ENCODE peak calls at places on chromosomes 16 and 17, in ten cellular contexts. E is AG10803, Q is GM13977, F is adrenal gland, P is progenitor cell of endocrine pancreas, G is Caco-2, X is stomach, U is epithelial cell of proximal tubule, K is HFF-Myc, M is psoas muscle. O is an unnamed sample.

GRCh38 chr16:67441907-67442306 is 11.0 kb downstream of the HSD11B2 start:
- DNase-seq in E (no peak), P (no peak), K (no peak), X (peak), F (no peak), M (no peak), U (no peak), Q (no peak), G (no peak), O (no peak)

GRCh38 chr17:62703776-62704380 is 76.4 kb downstream of the MRC2 start:
- DNase-seq in F (peak), U (no peak), Q (peak), P (peak), G (peak), E (peak), X (peak), K (no peak), M (peak), O (peak)

GRCh38 chr17:31489295-31490018 is 98.0 kb downstream of the RAB11FIP4 start:
- DNase-seq in F (no peak), U (no peak), X (peak), M (no peak), P (peak), Q (no peak), K (no peak), G (peak), E (no peak), O (no peak)

GRCh38 chr16:28538733-28539596 is at the start of gene NUPR1:
- DNase-seq in E (peak), P (no peak), K (peak), G (no peak), U (peak), F (peak), M (peak), Q (no peak), X (peak), O (peak)

GRCh38 chr17:76009969-76010661 is 9.5 kb downstream of the CDK3 start:
- DNase-seq in M (no peak), P (no peak), F (no peak), U (no peak), Q (no peak), G (no peak), X (no peak), K (no peak), E (no peak), O (no peak)

GRCh38 chr17:77449908-77450741 is 309.4 kb downstream of the SEC14L1 start:
- DNase-seq in E (peak), F (peak), X (peak), M (peak), K (no peak), U (no peak), G (peak), P (no peak), Q (no peak), O (peak)

GRCh38 chr16:77433146-77433545 is 1.7 kb downstream of the ADAMTS18 start:
- DNase-seq in E (no peak), P (no peak), G (no peak), K (no peak), U (no peak), Q (no peak), M (no peak), F (no peak), X (no peak), O (no peak)

GRCh38 chr17:80603380-80603779 is 58.7 kb downstream of the RPTOR start:
- DNase-seq in U (no peak), P (no peak), M (no peak), E (no peak), G (no peak), K (no peak), F (no peak), Q (no peak), X (no peak), O (no peak)

GRCh38 chr16:47475786-47476185 is 14.7 kb downstream of the PHKB start:
- DNase-seq in K (no peak), U (no peak), E (peak), Q (no peak), F (peak), G (no peak), M (no peak), X (no peak), P (no peak), O (peak)

GRCh38 chr16:88539652-88540345 is 30.4 kb upstream of the ZC3H18 start:
- DNase-seq in K (no peak), P (no peak), U (no peak), Q (no peak), E (no peak), F (no peak), G (no peak), M (no peak), X (no peak), O (no peak)

GRCh38 chr17:69082696-69083095 is 22.0 kb upstream of the ABCA9 start:
- DNase-seq in Q (no peak), M (no peak), K (no peak), E (no peak), X (no peak), U (no peak), G (no peak), F (no peak), P (no peak), O (no peak)

GRCh38 chr16:46883353-46883689 is 841 bp upstream of the GPT2 start:
- DNase-seq in X (no peak), M (no peak), K (no peak), G (no peak), P (no peak), F (no peak), Q (no peak), U (no peak), E (no peak), O (no peak)

GRCh38 chr16:20073203-20074088 is at the start of gene GPR139:
- DNase-seq in K (no peak), Q (no peak), U (no peak), X (no peak), E (no peak), M (no peak), P (peak), G (no peak), F (no peak), O (no peak)

GRCh38 chr16:26447570-26447969 is 619.2 kb upstream of the C16orf82 start:
- DNase-seq in M (no peak), X (no peak), P (no peak), E (no peak), K (no peak), G (no peak), Q (no peak), U (no peak), F (no peak), O (no peak)

GRCh38 chr16:57815987-57816745 is 13.9 kb upstream of the KIFC3 start:
- DNase-seq in U (peak), E (peak), X (peak), P (peak), M (peak), G (peak), K (no peak), Q (no peak), F (peak), O (peak)

GRCh38 chr17:79800325-79801155 is 3.7 kb upstream of the CBX8 start:
- DNase-seq in E (peak), F (no peak), X (no peak), Q (peak), M (no peak), G (peak), P (no peak), U (no peak), K (peak), O (peak)

DNA sequence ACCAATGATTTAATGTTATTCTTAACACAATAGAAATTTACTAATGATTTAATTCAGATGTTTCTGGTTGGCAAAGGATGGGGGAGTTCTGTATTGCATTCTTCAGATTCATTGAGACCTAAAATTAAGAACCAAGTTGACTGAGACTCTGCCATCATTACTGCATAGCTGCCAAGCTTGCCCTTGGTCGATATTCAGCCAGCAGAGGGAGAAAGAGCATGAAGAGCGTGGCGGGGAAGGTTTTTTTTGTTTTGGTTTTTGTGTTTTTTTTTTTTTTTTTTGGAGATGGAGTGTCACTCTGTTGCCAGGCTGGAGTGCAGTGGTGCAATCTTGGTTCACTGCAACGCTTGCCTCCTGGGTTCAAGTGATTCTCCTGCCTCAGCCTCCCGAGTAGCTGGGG is 659.4 kb upstream of the EEF2KMT start:
- DNase-seq in Q (no peak), G (no peak), E (no peak), P (no peak), X (no peak), K (no peak), U (no peak), M (no peak), F (no peak), O (no peak)
- TF ChIP-seq CTCF in Q (no peak), G (no peak), E (no peak), P (peak), X (no peak), K (no peak), U (peak), M (no peak), F (no peak), O (no peak)

GRCh38 chr16:13923703-13924298 is 3.8 kb downstream of the ERCC4 start:
- DNase-seq in E (peak), X (no peak), Q (peak), K (peak), G (no peak), U (no peak), F (no peak), M (no peak), P (no peak), O (peak)
- TF ChIP-seq CTCF in E (peak), X (peak), Q (peak), K (peak), G (peak), U (peak), F (peak), M (peak), P (peak), O (peak)

GRCh38 chr16:79047337-79047736 is 553.2 kb downstream of the MAF start:
- DNase-seq in K (no peak), U (no peak), X (no peak), Q (no peak), M (no peak), P (no peak), F (no peak), G (peak), E (no peak), O (no peak)
- TF ChIP-seq CTCF in K (no peak), U (peak), X (no peak), Q (peak), M (peak), P (peak), F (peak), G (peak), E (no peak), O (peak)

DNA sequence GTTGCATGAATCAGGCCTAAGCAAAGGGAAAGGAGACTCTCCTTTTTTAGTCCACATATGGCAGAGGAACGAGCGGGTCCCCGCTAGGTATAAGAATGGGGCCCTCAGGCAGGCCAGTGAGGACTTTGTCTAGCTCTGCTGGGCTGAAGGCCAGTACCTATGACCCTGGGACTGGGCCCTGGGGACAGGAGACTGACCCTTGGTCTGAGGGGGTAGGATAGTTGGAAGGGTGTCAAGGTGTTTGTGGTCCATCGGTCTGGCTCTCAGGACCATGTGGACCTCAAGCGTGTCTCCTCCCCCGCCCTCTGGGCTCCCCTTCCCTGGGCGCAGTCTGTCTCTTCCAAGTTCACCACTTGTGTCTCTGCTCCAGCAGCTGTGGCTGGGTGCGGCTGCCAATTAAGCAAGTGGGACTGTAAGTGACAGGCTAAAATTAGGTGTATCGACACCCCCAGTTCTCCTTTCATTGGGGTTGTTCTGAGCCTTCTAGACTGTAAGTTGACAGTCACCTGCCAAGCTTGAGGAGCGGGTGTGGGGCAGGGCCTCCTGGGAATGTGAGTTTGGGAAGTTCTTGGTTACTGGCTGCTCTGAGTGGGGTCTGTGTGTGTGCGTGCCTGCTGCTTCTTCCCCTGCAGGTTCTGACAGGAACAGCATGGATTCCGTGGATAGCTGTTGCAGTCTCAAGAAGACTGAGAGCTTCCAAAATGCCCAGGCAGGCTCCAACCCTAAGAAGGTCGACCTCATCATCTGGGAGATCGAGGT is 24.5 kb downstream of the AKAP1 start:
- DNase-seq in F (no peak), U (no peak), G (peak), X (no peak), Q (no peak), M (peak), E (no peak), K (no peak), P (no peak), O (no peak)
- TF ChIP-seq CTCF in F (no peak), U (peak), G (peak), X (no peak), Q (no peak), M (peak), E (no peak), K (peak), P (peak), O (peak)

DNA sequence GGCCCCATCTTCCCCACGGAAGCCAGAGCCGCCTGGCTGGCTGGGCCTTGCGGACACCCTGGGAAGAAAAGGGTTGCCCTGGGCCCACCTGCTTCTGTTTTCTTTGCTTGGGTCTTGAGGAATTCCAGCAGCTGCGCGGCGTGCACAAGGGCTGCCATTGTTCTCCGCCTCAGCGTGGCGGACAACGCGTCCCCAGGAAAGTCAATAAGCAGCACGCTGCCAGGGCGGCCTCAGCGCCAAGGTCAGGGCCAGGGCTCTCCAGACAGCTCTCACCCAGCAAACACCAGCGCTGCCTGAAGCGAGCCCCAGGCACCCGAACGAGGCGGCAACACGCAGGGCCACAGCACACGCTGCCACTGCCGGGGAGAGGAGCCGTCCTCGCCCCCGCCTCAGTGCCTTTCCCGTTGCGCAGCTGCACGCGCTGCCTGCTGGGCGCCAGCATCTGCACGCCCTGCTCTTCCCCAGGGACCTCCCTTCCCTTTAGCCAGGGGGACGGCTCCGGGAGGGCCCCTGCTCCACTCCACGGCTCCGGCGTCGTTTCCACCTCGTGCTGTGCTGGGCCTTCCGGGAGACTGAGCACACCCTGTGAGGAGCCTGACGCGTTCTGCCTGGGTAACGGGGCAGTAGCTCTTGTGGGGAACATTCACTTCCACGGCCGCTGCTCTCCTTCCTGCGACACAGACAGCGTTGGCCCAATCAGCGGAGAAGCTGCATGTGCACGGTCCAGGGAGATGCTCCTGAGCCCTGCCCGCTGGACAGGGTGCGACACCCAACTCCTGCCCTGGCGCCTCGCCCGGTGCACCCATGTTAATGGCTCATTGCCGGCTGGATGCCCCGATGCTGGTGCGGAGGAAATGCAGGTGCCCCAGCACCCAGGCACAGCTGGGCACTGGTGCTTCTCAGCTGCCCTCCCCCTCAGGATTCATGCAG is 57.8 kb downstream of the LMF1 start:
- DNase-seq in E (no peak), Q (no peak), K (no peak), M (no peak), P (no peak), F (no peak), U (no peak), X (peak), G (no peak), O (no peak)
- TF ChIP-seq CTCF in E (no peak), Q (no peak), K (no peak), M (no peak), P (no peak), F (no peak), U (no peak), X (no peak), G (no peak), O (no peak)

DNA sequence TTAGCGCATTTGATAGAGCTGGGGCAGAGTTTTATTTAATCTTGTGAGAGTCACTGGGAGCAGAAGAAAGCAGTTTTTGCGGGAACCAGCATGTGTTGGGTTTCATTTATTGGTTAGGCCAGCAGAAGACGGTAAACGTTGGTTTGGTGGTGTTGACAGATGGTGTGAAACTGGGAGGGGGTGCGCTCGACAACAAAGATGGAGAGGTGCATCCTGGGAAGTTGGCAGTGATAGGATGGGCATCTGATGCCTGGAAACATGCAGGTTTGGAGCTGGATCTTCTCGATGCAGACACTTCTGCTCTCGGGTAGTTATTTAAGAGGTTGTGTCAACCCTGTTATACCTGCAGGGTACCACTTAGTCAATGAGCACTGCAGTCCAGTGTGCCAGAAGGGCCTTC is 24.9 kb upstream of the CLEC18A start:
- DNase-seq in K (no peak), Q (peak), G (no peak), F (no peak), U (no peak), P (no peak), X (no peak), M (no peak), E (no peak), O (no peak)
- TF ChIP-seq CTCF in K (no peak), Q (no peak), G (no peak), F (no peak), U (no peak), P (no peak), X (no peak), M (no peak), E (no peak), O (no peak)

O was measured in HFFc6.